ENCODE peak calls at places on chromosomes 11 and 22, in ten cellular contexts. One of them, this sample, is unnamed.

GRCh38 chr11:74989269-74989655 is 529 bp downstream of the NEU3 start:
- DNase-seq in endothelial cell of umbilical vein: no peak
- DNase-seq in stomach: no peak
- DNase-seq in heart left ventricle: no peak
- DNase-seq in upper lobe of left lung: no peak
- DNase-seq in breast epithelium: no peak
- DNase-seq in prostate gland: no peak
- DNase-seq in Peyer's patch: no peak
- DNase-seq in GM12878: no peak
- DNase-seq in right lobe of liver: no peak
- DNase-seq in this sample: no peak

GRCh38 chr11:134675983-134676382 is 263.9 kb upstream of the B3GAT1 start:
- DNase-seq in endothelial cell of umbilical vein: no peak
- DNase-seq in stomach: no peak
- DNase-seq in heart left ventricle: no peak
- DNase-seq in upper lobe of left lung: no peak
- DNase-seq in breast epithelium: no peak
- DNase-seq in prostate gland: no peak
- DNase-seq in Peyer's patch: no peak
- DNase-seq in GM12878: no peak
- DNase-seq in right lobe of liver: no peak
- DNase-seq in this sample: no peak

GRCh38 chr22:38565441-38565840 is 4.5 kb downstream of the DMC1 start:
- DNase-seq in endothelial cell of umbilical vein: no peak
- DNase-seq in stomach: no peak
- DNase-seq in heart left ventricle: no peak
- DNase-seq in upper lobe of left lung: no peak
- DNase-seq in breast epithelium: no peak
- DNase-seq in prostate gland: no peak
- DNase-seq in Peyer's patch: no peak
- DNase-seq in GM12878: no peak
- DNase-seq in right lobe of liver: no peak
- DNase-seq in this sample: no peak

GRCh38 chr11:15195454-15196200 is 80.9 kb downstream of the INSC start:
- DNase-seq in endothelial cell of umbilical vein: no peak
- DNase-seq in stomach: no peak
- DNase-seq in heart left ventricle: no peak
- DNase-seq in upper lobe of left lung: no peak
- DNase-seq in breast epithelium: no peak
- DNase-seq in prostate gland: no peak
- DNase-seq in Peyer's patch: no peak
- DNase-seq in GM12878: no peak
- DNase-seq in right lobe of liver: peak; percentile 36
- DNase-seq in this sample: no peak

GRCh38 chr22:35330258-35330861 is 30.7 kb downstream of the TOM1 start:
- DNase-seq in endothelial cell of umbilical vein: peak; percentile 65
- DNase-seq in stomach: peak; percentile 63
- DNase-seq in heart left ventricle: peak; percentile 94
- DNase-seq in upper lobe of left lung: peak; percentile 81
- DNase-seq in breast epithelium: no peak
- DNase-seq in prostate gland: peak; percentile 60
- DNase-seq in Peyer's patch: peak; percentile 79
- DNase-seq in GM12878: no peak
- DNase-seq in right lobe of liver: peak; percentile 84
- DNase-seq in this sample: peak; percentile 92

GRCh38 chr11:12502950-12503579 is 125.7 kb downstream of the PARVA start:
- DNase-seq in endothelial cell of umbilical vein: no peak
- DNase-seq in stomach: no peak
- DNase-seq in heart left ventricle: no peak
- DNase-seq in upper lobe of left lung: no peak
- DNase-seq in breast epithelium: no peak
- DNase-seq in prostate gland: no peak
- DNase-seq in Peyer's patch: no peak
- DNase-seq in GM12878: no peak
- DNase-seq in right lobe of liver: no peak
- DNase-seq in this sample: no peak

GRCh38 chr22:27129266-27129665 is 471.9 kb downstream of the MIAT start:
- DNase-seq in endothelial cell of umbilical vein: peak; percentile 36
- DNase-seq in stomach: no peak
- DNase-seq in heart left ventricle: no peak
- DNase-seq in upper lobe of left lung: no peak
- DNase-seq in breast epithelium: no peak
- DNase-seq in prostate gland: no peak
- DNase-seq in Peyer's patch: no peak
- DNase-seq in GM12878: no peak
- DNase-seq in right lobe of liver: no peak
- DNase-seq in this sample: no peak

GRCh38 chr11:9838229-9838628 is 174.4 kb downstream of the SWAP70 start:
- DNase-seq in endothelial cell of umbilical vein: no peak
- DNase-seq in stomach: no peak
- DNase-seq in heart left ventricle: no peak
- DNase-seq in upper lobe of left lung: no peak
- DNase-seq in breast epithelium: no peak
- DNase-seq in prostate gland: no peak
- DNase-seq in Peyer's patch: no peak
- DNase-seq in GM12878: no peak
- DNase-seq in right lobe of liver: no peak
- DNase-seq in this sample: no peak

GRCh38 chr11:117172678-117173421 is 5.7 kb upstream of the SIDT2 start:
- DNase-seq in endothelial cell of umbilical vein: peak; percentile 68
- DNase-seq in stomach: peak; percentile 24
- DNase-seq in heart left ventricle: no peak
- DNase-seq in upper lobe of left lung: no peak
- DNase-seq in breast epithelium: no peak
- DNase-seq in prostate gland: no peak
- DNase-seq in Peyer's patch: no peak
- DNase-seq in GM12878: no peak
- DNase-seq in right lobe of liver: peak; percentile 20
- DNase-seq in this sample: no peak

GRCh38 chr11:117171007-117171647 is 7.4 kb upstream of the SIDT2 start:
- DNase-seq in endothelial cell of umbilical vein: no peak
- DNase-seq in stomach: peak; percentile 18
- DNase-seq in heart left ventricle: no peak
- DNase-seq in upper lobe of left lung: no peak
- DNase-seq in breast epithelium: no peak
- DNase-seq in prostate gland: no peak
- DNase-seq in Peyer's patch: no peak
- DNase-seq in GM12878: no peak
- DNase-seq in right lobe of liver: peak; percentile 13
- DNase-seq in this sample: no peak

GRCh38 chr11:117169726-117170125 is 8.8 kb upstream of the SIDT2 start:
- DNase-seq in endothelial cell of umbilical vein: no peak
- DNase-seq in stomach: no peak
- DNase-seq in heart left ventricle: no peak
- DNase-seq in upper lobe of left lung: no peak
- DNase-seq in breast epithelium: no peak
- DNase-seq in prostate gland: no peak
- DNase-seq in Peyer's patch: no peak
- DNase-seq in GM12878: no peak
- DNase-seq in right lobe of liver: no peak
- DNase-seq in this sample: no peak

GRCh38 chr11:117171648-117172051 is 6.9 kb upstream of the SIDT2 start:
- DNase-seq in endothelial cell of umbilical vein: no peak
- DNase-seq in stomach: peak; percentile 17
- DNase-seq in heart left ventricle: no peak
- DNase-seq in upper lobe of left lung: no peak
- DNase-seq in breast epithelium: no peak
- DNase-seq in prostate gland: no peak
- DNase-seq in Peyer's patch: no peak
- DNase-seq in GM12878: no peak
- DNase-seq in right lobe of liver: peak; percentile 15
- DNase-seq in this sample: no peak

DNA sequence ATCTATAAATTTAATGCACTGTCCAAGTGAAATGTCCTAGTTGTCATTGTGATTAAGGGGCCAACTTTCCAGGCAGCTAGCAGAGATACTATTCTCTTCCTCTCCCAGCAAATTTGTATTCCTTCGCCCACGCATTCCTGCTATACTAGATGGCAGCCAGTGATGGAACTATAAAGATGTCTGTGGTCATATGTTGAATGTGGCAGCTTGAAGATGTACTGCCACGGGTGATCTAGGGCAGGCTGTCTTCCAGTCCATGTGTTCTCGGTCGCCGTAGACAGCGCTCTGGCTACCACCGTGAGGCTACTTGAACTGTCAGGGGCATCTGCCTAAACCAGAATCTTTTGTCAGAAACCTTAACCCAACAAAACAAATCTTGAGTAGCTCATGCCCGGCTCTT is 8.3 kb upstream of the SIDT2 start:
- DNase-seq in endothelial cell of umbilical vein: no peak
- DNase-seq in stomach: no peak
- DNase-seq in heart left ventricle: no peak
- DNase-seq in upper lobe of left lung: no peak
- DNase-seq in breast epithelium: no peak
- DNase-seq in prostate gland: no peak
- DNase-seq in Peyer's patch: no peak
- DNase-seq in GM12878: no peak
- DNase-seq in right lobe of liver: no peak
- DNase-seq in this sample: no peak
- TF ChIP-seq POLR2A in endothelial cell of umbilical vein: no peak
- TF ChIP-seq POLR2A in stomach: no peak
- TF ChIP-seq POLR2A in heart left ventricle: no peak
- TF ChIP-seq POLR2A in upper lobe of left lung: no peak
- TF ChIP-seq POLR2A in breast epithelium: no peak
- TF ChIP-seq POLR2A in prostate gland: no peak
- TF ChIP-seq POLR2A in Peyer's patch: no peak
- TF ChIP-seq POLR2A in GM12878: no peak
- TF ChIP-seq POLR2A in right lobe of liver: no peak
- TF ChIP-seq POLR2A in this sample: no peak

GRCh38 chr22:29329581-29329980 is 14.1 kb upstream of the RASL10A start:
- DNase-seq in endothelial cell of umbilical vein: no peak
- DNase-seq in stomach: no peak
- DNase-seq in heart left ventricle: no peak
- DNase-seq in upper lobe of left lung: no peak
- DNase-seq in breast epithelium: no peak
- DNase-seq in prostate gland: no peak
- DNase-seq in Peyer's patch: no peak
- DNase-seq in GM12878: no peak
- DNase-seq in right lobe of liver: no peak
- DNase-seq in this sample: no peak
- TF ChIP-seq CTCF in endothelial cell of umbilical vein: no peak
- TF ChIP-seq CTCF in stomach: no peak
- TF ChIP-seq CTCF in heart left ventricle: no peak
- TF ChIP-seq CTCF in upper lobe of left lung: no peak
- TF ChIP-seq CTCF in breast epithelium: no peak
- TF ChIP-seq CTCF in prostate gland: no peak
- TF ChIP-seq CTCF in Peyer's patch: no peak
- TF ChIP-seq CTCF in GM12878: no peak
- TF ChIP-seq CTCF in right lobe of liver: no peak
- TF ChIP-seq CTCF in this sample: no peak

DNA sequence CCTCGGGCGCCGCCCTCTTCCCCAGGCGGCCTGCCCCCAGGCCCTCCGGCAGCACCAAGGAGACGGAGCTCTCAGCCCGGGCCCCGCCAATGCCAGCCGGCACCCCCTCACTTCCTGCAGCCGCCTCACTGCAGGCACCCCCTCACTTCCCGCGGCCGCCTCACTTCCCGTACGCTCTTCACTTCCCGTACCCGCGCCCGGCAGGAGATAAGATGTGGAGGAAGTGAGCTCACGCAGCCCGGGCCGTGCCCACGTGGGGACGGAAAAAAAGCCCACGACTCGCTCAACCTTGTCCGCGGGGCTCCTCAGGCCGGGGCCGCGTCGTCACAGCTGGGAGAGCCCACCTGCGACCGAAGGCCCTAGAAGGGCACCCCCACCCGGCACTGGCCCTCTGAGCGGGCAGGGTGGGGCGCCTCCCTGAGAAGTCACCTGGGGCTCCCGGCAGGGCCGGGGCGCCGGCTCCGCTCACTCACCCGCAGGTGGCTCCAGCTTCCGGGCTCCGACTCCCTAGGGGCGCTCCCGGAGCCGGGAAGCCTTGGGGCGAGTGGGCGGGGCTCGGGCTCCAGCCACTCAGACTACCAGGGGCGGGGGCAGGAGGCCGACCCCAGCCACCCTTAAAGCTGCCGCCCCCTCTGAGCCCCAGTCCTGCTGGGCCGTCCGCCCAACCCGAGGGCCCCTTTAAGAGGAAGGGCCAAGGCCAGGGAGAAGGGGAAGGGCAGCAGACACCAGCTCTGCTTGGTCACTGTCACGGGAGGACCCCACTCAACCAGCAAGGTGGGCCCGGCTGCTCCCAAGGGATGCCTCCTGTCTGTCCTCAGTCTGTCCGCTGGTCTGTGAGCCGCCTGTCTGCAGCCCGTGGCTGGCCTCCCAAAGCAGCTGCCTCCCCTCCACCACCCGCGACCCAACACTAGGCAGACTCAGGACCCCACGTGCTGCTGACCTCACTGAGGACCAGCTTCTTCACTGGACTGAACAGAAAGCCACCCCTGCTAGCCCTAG is 31.4 kb downstream of the PISD start:
- DNase-seq in endothelial cell of umbilical vein: peak; percentile 89
- DNase-seq in stomach: peak; percentile 79
- DNase-seq in heart left ventricle: peak; percentile 87
- DNase-seq in upper lobe of left lung: peak; percentile 95
- DNase-seq in breast epithelium: peak; percentile 65
- DNase-seq in prostate gland: peak; percentile 43
- DNase-seq in Peyer's patch: peak; percentile 96
- DNase-seq in GM12878: no peak
- DNase-seq in right lobe of liver: peak; percentile 85
- DNase-seq in this sample: peak; percentile 98
- TF ChIP-seq POLR2A in endothelial cell of umbilical vein: peak; percentile 39
- TF ChIP-seq POLR2A in stomach: no peak
- TF ChIP-seq POLR2A in heart left ventricle: no peak
- TF ChIP-seq POLR2A in upper lobe of left lung: no peak
- TF ChIP-seq POLR2A in breast epithelium: no peak
- TF ChIP-seq POLR2A in prostate gland: no peak
- TF ChIP-seq POLR2A in Peyer's patch: peak; percentile 9
- TF ChIP-seq POLR2A in GM12878: peak; percentile 58
- TF ChIP-seq POLR2A in right lobe of liver: peak; percentile 30
- TF ChIP-seq POLR2A in this sample: peak; percentile 40

DNA sequence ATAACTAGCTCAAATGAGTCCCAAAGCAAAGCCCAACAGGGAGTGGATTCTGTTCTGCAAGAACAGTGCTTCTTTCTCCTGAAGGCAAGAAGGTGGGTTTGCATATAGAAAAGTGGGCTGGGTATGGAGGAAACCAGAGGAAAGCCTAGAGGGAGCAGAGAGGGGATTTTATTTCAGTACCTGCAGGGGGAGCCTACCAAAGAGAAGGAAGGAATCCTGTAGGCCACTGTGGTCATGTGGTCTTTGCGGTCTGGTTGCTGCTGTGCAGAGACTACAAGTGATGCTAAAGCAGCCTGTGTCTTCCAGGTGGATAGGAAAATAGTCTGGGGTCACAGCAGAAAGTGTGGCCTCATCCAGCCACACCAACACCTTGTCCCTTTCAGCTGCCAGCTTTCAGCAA is 33.2 kb upstream of the ZBTB16 start:
- DNase-seq in endothelial cell of umbilical vein: no peak
- DNase-seq in stomach: no peak
- DNase-seq in heart left ventricle: no peak
- DNase-seq in upper lobe of left lung: no peak
- DNase-seq in breast epithelium: no peak
- DNase-seq in prostate gland: no peak
- DNase-seq in Peyer's patch: peak; percentile 67
- DNase-seq in GM12878: no peak
- DNase-seq in right lobe of liver: no peak
- DNase-seq in this sample: no peak
- TF ChIP-seq CTCF in endothelial cell of umbilical vein: peak; percentile 8
- TF ChIP-seq CTCF in stomach: no peak
- TF ChIP-seq CTCF in heart left ventricle: no peak
- TF ChIP-seq CTCF in upper lobe of left lung: no peak
- TF ChIP-seq CTCF in breast epithelium: no peak
- TF ChIP-seq CTCF in prostate gland: no peak
- TF ChIP-seq CTCF in Peyer's patch: no peak
- TF ChIP-seq CTCF in GM12878: no peak
- TF ChIP-seq CTCF in right lobe of liver: no peak
- TF ChIP-seq CTCF in this sample: peak; percentile 23